ENCODE peak calls at places on chromosome 1, in eight cellular contexts. C is GM23248, K is neural progenitor cell, M is hepatocyte, H is fibroblast of lung, X is OCI-LY7, P is mammary epithelial cell, A is K562. Q is an unnamed sample. For H3K36me3, the result is how much of the 10 kb centered on the place peaks cover.

GRCh38 chr1:91450260-91450659 is 45.6 kb upstream of the HFM1 start:
- DNase-seq in P (no peak), C (no peak), K (no peak), M (no peak), X (no peak), A (no peak), H (peak), Q (no peak)

GRCh38 chr1:151509350-151510019 is 1.7 kb upstream of the CGN start:
- DNase-seq in X (no peak), P (no peak), H (no peak), A (no peak), M (no peak), C (no peak), K (no peak), Q (no peak)

GRCh38 chr1:234899041-234899787 is 229.4 kb downstream of the TOMM20 start:
- DNase-seq in A (peak), X (no peak), P (no peak), H (no peak), M (peak), C (peak), K (no peak), Q (peak)

GRCh38 chr1:160877221-160877620 is 7.8 kb downstream of the ITLN1 start:
- DNase-seq in A (no peak), M (no peak), K (no peak), X (peak), H (no peak), C (no peak), P (no peak), Q (peak)

GRCh38 chr1:50829010-50829958 is 130.8 kb downstream of the FAF1 start:
- DNase-seq in K (no peak), M (no peak), A (no peak), P (no peak), C (peak), H (no peak), X (no peak), Q (no peak)

GRCh38 chr1:158185770-158186705 is 5.3 kb downstream of the CD1D start:
- DNase-seq in K (no peak), C (no peak), X (no peak), A (no peak), M (no peak), P (no peak), H (no peak), Q (peak)

GRCh38 chr1:38009088-38009840 is 3.3 kb upstream of the UTP11 start:
- DNase-seq in H (no peak), M (peak), X (no peak), P (peak), C (peak), A (peak), K (peak), Q (peak)

GRCh38 chr1:174800951-174801350 is 198.8 kb upstream of the CACYBP start:
- DNase-seq in M (no peak), K (no peak), P (no peak), A (no peak), C (no peak), X (peak), H (no peak), Q (no peak)

GRCh38 chr1:54603241-54603640 is 20.1 kb downstream of the FAM151A start:
- DNase-seq in C (no peak), M (no peak), X (no peak), K (no peak), H (no peak), A (no peak), P (no peak), Q (no peak)

GRCh38 chr1:15753776-15754175 is 4.8 kb upstream of the FBLIM1 start:
- DNase-seq in A (no peak), K (no peak), C (no peak), M (no peak), X (no peak), P (no peak), H (no peak), Q (no peak)

GRCh38 chr1:39694026-39694425 is 2.8 kb upstream of the HPCAL4 start:
- DNase-seq in A (no peak), H (no peak), P (no peak), X (no peak), K (no peak), C (no peak), M (no peak), Q (no peak)

GRCh38 chr1:111955755-111956154 is 33.7 kb downstream of the KCND3 start:
- DNase-seq in K (no peak), M (no peak), A (no peak), C (peak), X (no peak), H (no peak), P (peak), Q (no peak)

GRCh38 chr1:24999426-24999825 is 69.3 kb upstream of the RUNX3 start:
- DNase-seq in C (no peak), P (no peak), K (no peak), A (no peak), M (no peak), X (no peak), H (no peak), Q (no peak)

GRCh38 chr1:9376886-9377333 is 84.2 kb downstream of the SPSB1 start:
- DNase-seq in X (no peak), M (no peak), A (no peak), K (no peak), C (no peak), H (peak), P (no peak), Q (no peak)

GRCh38 chr1:25004355-25004754 is 74.3 kb upstream of the RUNX3 start:
- DNase-seq in X (no peak), A (no peak), P (no peak), K (no peak), M (no peak), H (no peak), C (no peak), Q (no peak)

GRCh38 chr1:198234511-198235251 is 77.9 kb downstream of the NEK7 start:
- DNase-seq in M (no peak), P (peak), X (no peak), K (peak), A (no peak), C (peak), H (peak), Q (peak)

GRCh38 chr1:46533179-46533864 is 18.1 kb downstream of the KNCN start:
- DNase-seq in A (no peak), H (peak), K (peak), M (peak), X (no peak), C (peak), P (no peak), Q (no peak)

GRCh38 chr1:240965581-240966091 is 353.7 kb upstream of the GREM2 start:
- DNase-seq in M (peak), K (no peak), X (no peak), P (no peak), A (no peak), H (no peak), C (no peak), Q (peak)

GRCh38 chr1:241356187-241356518 is 852 bp downstream of the RGS7 start:
- DNase-seq in C (no peak), A (no peak), P (no peak), K (peak), H (no peak), X (no peak), M (peak), Q (no peak)

GRCh38 chr1:28897789-28898188 is 16.6 kb upstream of the EPB41 start:
- DNase-seq in X (no peak), K (no peak), M (no peak), P (no peak), H (no peak), C (no peak), A (no peak), Q (no peak)

GRCh38 chr1:236716160-236716559 is 29.9 kb downstream of the ACTN2 start:
- DNase-seq in M (no peak), P (no peak), X (no peak), H (peak), A (no peak), C (no peak), K (no peak), Q (no peak)

GRCh38 chr1:88401283-88401682 is 282.8 kb upstream of the PKN2 start:
- DNase-seq in P (no peak), K (no peak), A (no peak), X (no peak), M (no peak), H (no peak), C (no peak), Q (no peak)

GRCh38 chr1:237352747-237353146 is 310.8 kb downstream of the RYR2 start:
- DNase-seq in K (no peak), M (no peak), P (no peak), C (no peak), A (no peak), X (no peak), H (no peak), Q (no peak)

GRCh38 chr1:103561612-103562395 is 9.6 kb upstream of the AMY2B start:
- DNase-seq in C (peak), P (no peak), K (no peak), M (no peak), X (no peak), H (peak), A (no peak), Q (no peak)

GRCh38 chr1:19166066-19166465 is 44.0 kb downstream of the UBR4 start:
- DNase-seq in A (no peak), M (no peak), P (no peak), C (no peak), H (no peak), K (no peak), X (no peak), Q (no peak)

GRCh38 chr1:224565186-224565585 is 50.9 kb upstream of the CNIH3 start:
- DNase-seq in M (peak), A (no peak), P (peak), X (no peak), K (no peak), H (peak), C (peak), Q (no peak)

GRCh38 chr1:44609412-44609767 is 64.9 kb downstream of the TMEM53 start:
- DNase-seq in P (no peak), X (peak), M (peak), K (peak), C (peak), A (peak), H (peak), Q (peak)

GRCh38 chr1:154129392-154129970 is 25.4 kb downstream of the NUP210L start:
- DNase-seq in M (no peak), A (no peak), P (no peak), X (no peak), K (no peak), C (peak), H (peak), Q (no peak)

GRCh38 chr1:218425647-218426342 is 80.7 kb downstream of the TGFB2 start:
- DNase-seq in H (peak), A (no peak), C (peak), P (peak), K (no peak), M (no peak), X (no peak), Q (no peak)
- H3K4me2 ChIP-seq in H (no peak), A (no peak), C (peak), P (peak), K (no peak), M (no peak), X (no peak), Q (no peak)

GRCh38 chr1:30968220-30968971 is 59.8 kb upstream of the SDC3 start:
- DNase-seq in C (no peak), H (no peak), P (no peak), X (no peak), A (no peak), M (no peak), K (no peak), Q (no peak)

GRCh38 chr1:30965914-30966313 is 57.4 kb upstream of the SDC3 start:
- DNase-seq in X (no peak), M (no peak), P (no peak), K (no peak), H (no peak), C (no peak), A (no peak), Q (no peak)

GRCh38 chr1:30962609-30963508 is 54.3 kb upstream of the SDC3 start:
- DNase-seq in M (no peak), A (no peak), K (no peak), P (no peak), X (no peak), C (no peak), H (no peak), Q (no peak)

GRCh38 chr1:30966690-30967369 is 58.3 kb upstream of the SDC3 start:
- DNase-seq in K (no peak), A (peak), P (peak), M (peak), H (peak), X (no peak), C (peak), Q (no peak)

GRCh38 chr1:30964706-30965105 is 56.1 kb upstream of the SDC3 start:
- DNase-seq in H (no peak), P (no peak), M (no peak), K (no peak), C (no peak), A (no peak), X (no peak), Q (no peak)
- H3K36me3 ChIP-seq in H (under half), P (half or more), M (under half), K (under half), C (half or more), A (half or more), X (half or more), Q (under half)

GRCh38 chr1:203626910-203627246 is 246 bp downstream of the ATP2B4 start:
- DNase-seq in A (no peak), P (no peak), M (no peak), X (no peak), K (no peak), H (no peak), C (no peak), Q (no peak)

GRCh38 chr1:203629509-203630082 is 3.0 kb downstream of the ATP2B4 start:
- DNase-seq in K (peak), A (peak), M (peak), H (peak), P (no peak), C (peak), X (peak), Q (peak)

GRCh38 chr1:203627819-203628184 is 1.2 kb downstream of the ATP2B4 start:
- DNase-seq in P (peak), A (no peak), H (peak), C (peak), K (peak), M (peak), X (peak), Q (no peak)

GRCh38 chr1:203628997-203629508 is 2.4 kb downstream of the ATP2B4 start:
- DNase-seq in H (no peak), C (peak), M (no peak), P (no peak), K (no peak), A (no peak), X (peak), Q (no peak)

GRCh38 chr1:203628185-203628996 is 1.8 kb downstream of the ATP2B4 start:
- DNase-seq in P (peak), M (peak), C (peak), A (no peak), K (peak), X (no peak), H (peak), Q (peak)
- H3K4me2 ChIP-seq in P (peak), M (peak), C (peak), A (peak), K (peak), X (peak), H (peak), Q (peak)

GRCh38 chr1:206590025-206590834 is 22.0 kb downstream of the EIF2D start:
- DNase-seq in P (peak), A (peak), C (peak), H (peak), M (no peak), X (no peak), K (peak), Q (peak)

GRCh38 chr1:206591236-206591635 is 21.0 kb downstream of the EIF2D start:
- DNase-seq in A (no peak), C (no peak), M (no peak), H (no peak), K (no peak), P (no peak), X (no peak), Q (no peak)

GRCh38 chr1:206589206-206589605 is 23.1 kb downstream of the EIF2D start:
- DNase-seq in A (no peak), H (peak), X (no peak), P (peak), C (peak), M (peak), K (no peak), Q (no peak)

GRCh38 chr1:206593351-206593925 is 18.8 kb downstream of the EIF2D start:
- DNase-seq in H (no peak), K (no peak), M (no peak), X (no peak), C (no peak), P (no peak), A (no peak), Q (no peak)

DNA sequence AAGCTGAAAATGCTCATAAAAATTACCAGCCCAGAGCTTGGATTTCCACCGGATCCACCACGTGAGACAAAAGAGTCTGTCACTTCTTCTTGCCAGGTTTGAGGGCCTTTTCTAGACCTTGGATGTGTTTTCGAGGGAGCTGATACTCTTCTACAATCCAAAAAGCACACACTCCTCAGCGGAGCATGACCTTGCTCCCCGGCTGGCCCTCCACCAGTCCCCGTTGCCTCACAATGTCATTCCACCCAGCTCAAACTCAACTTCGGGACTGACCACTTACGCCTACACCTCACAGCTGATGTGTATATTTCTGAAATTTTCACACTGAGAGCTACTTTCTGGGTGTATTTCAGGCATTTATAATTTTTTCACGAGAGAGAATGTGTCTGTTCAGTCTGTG is 20.6 kb downstream of the EIF2D start:
- DNase-seq in H (no peak), C (no peak), K (no peak), P (no peak), A (no peak), M (no peak), X (no peak), Q (no peak)
- H3K36me3 ChIP-seq in H (under half), C (under half), K (under half), P (under half), A (half or more), M (under half), X (half or more), Q (under half)